ENCODE peak calls at places on chromosomes 6 and 20, in eight cellular contexts. E is left lung, V is transverse colon, M is pancreas, T is stomach, R is IMR-90, H is MM.1S, X is neural progenitor cell. P is an unnamed sample.

GRCh38 chr6:77034161-77034560 is 429.1 kb downstream of the HTR1B start:
- DNase-seq in E (no peak), V (no peak), M (no peak), T (no peak), R (peak; percentile 96), H (no peak), X (peak; percentile 39), P (peak; percentile 67)

GRCh38 chr6:22353036-22353560 is 56.3 kb upstream of the PRL start:
- DNase-seq in E (no peak), V (no peak), M (no peak), T (no peak), R (no peak), H (no peak), X (no peak), P (no peak)

GRCh38 chr6:34248198-34248726 is 544 bp downstream of the SMIM29 start:
- DNase-seq in E (peak; percentile 80), V (peak; percentile 75), M (peak; percentile 71), T (peak; percentile 52), R (peak; percentile 18), H (peak; percentile 44), X (peak; percentile 68), P (no peak)

GRCh38 chr20:22379472-22379871 is 204.9 kb downstream of the FOXA2 start:
- DNase-seq in E (no peak), V (no peak), M (no peak), T (no peak), R (no peak), H (no peak), X (no peak), P (no peak)

GRCh38 chr20:48919882-48920526 is 1.5 kb upstream of the ARFGEF2 start:
- DNase-seq in E (no peak), V (peak; percentile 46), M (no peak), T (no peak), R (no peak), H (peak; percentile 6), X (no peak), P (no peak)

GRCh38 chr6:47075741-47076421 is 33.7 kb upstream of the ADGRF1 start:
- DNase-seq in E (no peak), V (no peak), M (no peak), T (no peak), R (no peak), H (no peak), X (no peak), P (no peak)

GRCh38 chr20:43843096-43843964 is 71.3 kb upstream of the TOX2 start:
- DNase-seq in E (no peak), V (no peak), M (no peak), T (no peak), R (peak; percentile 97), H (peak; percentile 90), X (no peak), P (peak; percentile 82)

GRCh38 chr6:3624268-3625136 is 127.0 kb downstream of the PXDC1 start:
- DNase-seq in E (no peak), V (no peak), M (no peak), T (no peak), R (no peak), H (no peak), X (no peak), P (no peak)

GRCh38 chr6:149318581-149319286 is 1.2 kb downstream of the TAB2 start:
- DNase-seq in E (no peak), V (peak; percentile 24), M (no peak), T (no peak), R (no peak), H (peak; percentile 43), X (peak; percentile 38), P (no peak)

DNA sequence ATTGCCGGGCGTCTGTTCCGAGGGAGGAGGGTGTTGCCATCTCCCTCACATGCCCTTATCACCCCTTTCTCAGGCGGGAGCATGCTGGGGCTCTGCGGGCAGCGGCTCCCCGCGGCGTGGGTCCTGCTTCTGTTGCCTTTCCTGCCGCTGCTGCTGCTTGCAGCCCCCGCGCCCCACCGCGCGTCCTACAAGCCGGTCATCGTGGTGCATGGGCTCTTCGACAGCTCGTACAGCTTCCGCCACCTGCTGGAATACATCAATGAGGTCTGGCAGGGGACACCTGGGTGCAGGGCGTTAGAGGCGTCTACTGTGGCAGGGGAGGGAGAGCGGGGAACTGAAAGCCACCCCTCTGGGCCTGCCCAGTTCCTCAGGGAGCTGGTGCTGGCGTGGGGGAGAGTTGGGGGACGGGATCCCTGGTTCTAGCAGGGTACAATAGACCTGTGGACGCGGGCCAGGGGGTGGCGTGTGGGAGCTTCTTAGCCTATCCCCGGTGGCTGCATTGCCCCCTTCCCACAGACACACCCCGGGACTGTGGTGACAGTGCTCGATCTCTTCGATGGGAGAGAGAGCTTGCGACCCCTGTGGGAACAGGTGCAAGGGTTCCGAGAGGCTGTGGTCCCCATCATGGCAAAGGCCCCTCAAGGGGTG is 697 bp downstream of the PPT2 start:
- DNase-seq in E (peak; percentile 70), V (peak; percentile 85), M (peak; percentile 76), T (peak; percentile 81), R (peak; percentile 71), H (peak; percentile 74), X (peak; percentile 84), P (no peak)
- H3K27ac ChIP-seq in E (peak overlapping the region; percentile 74), V (peak overlapping the region; percentile 89), M (peak overlapping the region; percentile 69), T (peak overlapping the region; percentile 94), R (peak overlapping the region; percentile 84), H (no peak overlapping the region), X (no peak overlapping the region), P (peak overlapping the region; percentile 81)

GRCh38 chr6:138692978-138693909 is 80.3 kb upstream of the CCDC28A start:
- DNase-seq in E (peak; percentile 79), V (peak; percentile 84), M (peak; percentile 85), T (peak; percentile 82), R (peak; percentile 57), H (peak; percentile 33), X (peak; percentile 88), P (peak; percentile 21)
- H3K27ac ChIP-seq in E (peak overlapping the region; percentile 77), V (peak overlapping the region; percentile 87), M (peak overlapping the region; percentile 75), T (peak overlapping the region; percentile 82), R (peak overlapping the region; percentile 39), H (no peak overlapping the region), X (peak overlapping the region; percentile 67), P (no peak overlapping the region)

DNA sequence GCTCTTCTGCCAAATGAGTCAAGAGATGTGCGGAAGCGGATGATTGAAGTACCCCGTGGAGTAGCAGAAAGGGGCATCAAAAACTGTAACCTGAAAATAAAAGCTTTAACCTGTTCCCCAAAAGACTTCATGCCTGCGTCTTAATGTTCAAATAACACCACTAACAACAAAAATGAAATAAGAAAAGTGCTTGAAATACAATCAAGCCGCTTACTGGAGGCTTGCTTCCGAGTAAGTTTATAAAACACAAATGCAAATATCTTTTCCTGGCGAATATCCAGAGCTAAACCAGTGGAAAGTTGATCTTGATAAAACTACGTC is 2.5 kb upstream of the FOXC1 start:
- DNase-seq in E (no peak), V (no peak), M (no peak), T (no peak), R (no peak), H (no peak), X (no peak), P (no peak)
- H3K27ac ChIP-seq in E (no peak overlapping the region), V (no peak overlapping the region), M (no peak overlapping the region), T (no peak overlapping the region), R (no peak overlapping the region), H (no peak overlapping the region), X (no peak overlapping the region), P (no peak overlapping the region)

GRCh38 chr20:62111148-62111547 is 11.1 kb upstream of the LSM14B start:
- DNase-seq in E (no peak), V (no peak), M (no peak), T (no peak), R (no peak), H (no peak), X (no peak), P (no peak)

GRCh38 chr20:62116558-62117361 is 5.5 kb upstream of the LSM14B start:
- DNase-seq in E (no peak), V (no peak), M (no peak), T (no peak), R (no peak), H (no peak), X (no peak), P (no peak)

GRCh38 chr20:62117362-62117646 is 5.0 kb upstream of the LSM14B start:
- DNase-seq in E (no peak), V (no peak), M (no peak), T (no peak), R (no peak), H (no peak), X (peak; percentile 83), P (no peak)

GRCh38 chr20:62114894-62115293 is 7.4 kb upstream of the LSM14B start:
- DNase-seq in E (no peak), V (no peak), M (no peak), T (no peak), R (no peak), H (peak; percentile 35), X (no peak), P (no peak)

GRCh38 chr20:62112368-62112767 is 9.9 kb upstream of the LSM14B start:
- DNase-seq in E (no peak), V (no peak), M (no peak), T (no peak), R (no peak), H (no peak), X (no peak), P (no peak)
- H3K27ac ChIP-seq in E (no peak overlapping the region), V (no peak overlapping the region), M (no peak overlapping the region), T (no peak overlapping the region), R (no peak overlapping the region), H (no peak overlapping the region), X (no peak overlapping the region), P (no peak overlapping the region)

DNA sequence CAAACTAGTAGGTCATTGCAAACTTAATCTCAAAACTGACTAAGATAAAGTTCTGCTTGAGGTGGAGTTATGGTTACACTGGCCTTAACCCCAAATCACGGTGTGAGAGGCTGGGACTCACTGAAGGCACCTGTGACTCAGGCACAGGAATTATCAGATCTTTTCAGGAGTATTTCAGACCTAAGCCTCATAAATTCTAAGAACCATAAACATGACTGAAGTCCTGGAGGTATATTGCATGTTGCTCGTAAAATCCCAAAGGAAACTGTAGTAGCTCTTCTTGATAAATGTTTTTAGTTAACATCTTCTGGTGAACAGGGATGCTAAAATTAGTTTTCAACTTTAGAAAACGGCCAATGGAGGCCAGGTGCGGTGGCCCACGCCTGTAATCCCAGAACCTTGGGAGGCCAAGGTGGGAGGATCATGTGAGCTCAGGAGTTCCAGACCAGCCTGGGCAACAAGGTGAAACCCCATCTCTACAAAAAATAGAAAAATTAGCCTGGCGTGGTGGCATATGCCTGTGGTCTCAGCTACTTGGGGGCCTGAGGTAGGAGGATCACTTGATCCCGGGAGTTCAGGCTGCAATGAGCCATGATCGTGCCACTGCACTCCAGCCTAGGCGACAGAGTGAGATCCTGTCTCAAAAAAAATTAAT is 36.5 kb downstream of the DZANK1 start:
- DNase-seq in E (no peak), V (no peak), M (no peak), T (no peak), R (no peak), H (no peak), X (no peak), P (no peak)
- H3K27ac ChIP-seq in E (no peak overlapping the region), V (peak overlapping the region; percentile 30), M (no peak overlapping the region), T (no peak overlapping the region), R (no peak overlapping the region), H (no peak overlapping the region), X (no peak overlapping the region), P (no peak overlapping the region)

DNA sequence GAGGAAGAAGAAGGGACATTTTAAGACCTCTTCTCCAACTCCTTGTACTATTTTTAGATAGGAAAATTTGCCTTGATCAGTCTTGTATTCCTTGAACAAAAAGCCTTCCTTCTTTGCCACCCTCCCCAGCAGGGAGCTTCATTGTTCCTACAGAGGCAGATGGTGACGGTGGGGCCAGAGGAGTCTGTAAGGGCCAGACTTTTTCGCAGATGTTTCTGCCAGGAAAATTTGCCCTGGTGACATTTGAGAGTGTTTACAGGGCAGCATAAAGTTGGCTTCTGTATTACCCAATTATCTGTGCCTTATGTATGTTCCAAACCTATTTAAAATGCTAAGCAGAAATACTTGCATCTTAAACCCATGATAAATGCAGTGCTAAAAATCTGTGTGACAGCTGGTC is 31.5 kb upstream of the MAP3K4 start:
- DNase-seq in E (no peak), V (no peak), M (no peak), T (no peak), R (no peak), H (no peak), X (peak; percentile 48), P (no peak)
- H3K27ac ChIP-seq in E (no peak overlapping the region), V (no peak overlapping the region), M (peak overlapping the region; percentile 45), T (no peak overlapping the region), R (no peak overlapping the region), H (no peak overlapping the region), X (no peak overlapping the region), P (no peak overlapping the region)